ENCODE peak calls at places on chromosomes 11 and 22, in eight cellular contexts. H is uterus; U is aorta; C is coronary artery; T is CD4-positive, alpha-beta T cell; I is GM23248; B is CD4-positive, CD25-positive, alpha-beta regulatory T cell; M is neural progenitor cell. X is an unnamed sample.

GRCh38 chr11:4025248-4025956 is 69.2 kb upstream of the RRM1 start:
- DNase-seq in H (peak), I (peak), T (no peak), M (no peak), C (no peak), U (no peak), B (no peak), X (no peak)

GRCh38 chr22:25388866-25389540 is 169.6 kb downstream of the CRYBB2 start:
- DNase-seq in C (no peak), B (no peak), I (no peak), M (no peak), H (no peak), U (no peak), T (no peak), X (no peak)

GRCh38 chr11:44528581-44528980 is 36.9 kb upstream of the CD82 start:
- DNase-seq in I (no peak), T (no peak), H (no peak), U (no peak), B (no peak), M (no peak), C (no peak), X (no peak)

GRCh38 chr11:108199446-108200321 is 22.8 kb downstream of the NPAT start:
- DNase-seq in C (no peak), I (peak), H (no peak), U (no peak), M (no peak), B (no peak), T (no peak), X (peak)

GRCh38 chr11:78742430-78742829 is 167.8 kb upstream of the NARS2 start:
- DNase-seq in U (peak), C (no peak), I (peak), H (no peak), B (no peak), M (no peak), T (no peak), X (peak)

GRCh38 chr11:65109231-65110198 is 2.2 kb upstream of the TM7SF2 start:
- DNase-seq in T (no peak), H (peak), U (no peak), M (no peak), B (no peak), I (no peak), C (no peak), X (no peak)

GRCh38 chr11:73990727-73991126 is 8.1 kb upstream of the UCP2 start:
- DNase-seq in I (no peak), T (no peak), H (no peak), C (no peak), M (no peak), U (no peak), B (no peak), X (no peak)

GRCh38 chr22:20201837-20202392 is 51.1 kb upstream of the CCDC188 start:
- DNase-seq in M (no peak), T (no peak), I (no peak), H (no peak), B (no peak), U (no peak), C (no peak), X (no peak)

DNA sequence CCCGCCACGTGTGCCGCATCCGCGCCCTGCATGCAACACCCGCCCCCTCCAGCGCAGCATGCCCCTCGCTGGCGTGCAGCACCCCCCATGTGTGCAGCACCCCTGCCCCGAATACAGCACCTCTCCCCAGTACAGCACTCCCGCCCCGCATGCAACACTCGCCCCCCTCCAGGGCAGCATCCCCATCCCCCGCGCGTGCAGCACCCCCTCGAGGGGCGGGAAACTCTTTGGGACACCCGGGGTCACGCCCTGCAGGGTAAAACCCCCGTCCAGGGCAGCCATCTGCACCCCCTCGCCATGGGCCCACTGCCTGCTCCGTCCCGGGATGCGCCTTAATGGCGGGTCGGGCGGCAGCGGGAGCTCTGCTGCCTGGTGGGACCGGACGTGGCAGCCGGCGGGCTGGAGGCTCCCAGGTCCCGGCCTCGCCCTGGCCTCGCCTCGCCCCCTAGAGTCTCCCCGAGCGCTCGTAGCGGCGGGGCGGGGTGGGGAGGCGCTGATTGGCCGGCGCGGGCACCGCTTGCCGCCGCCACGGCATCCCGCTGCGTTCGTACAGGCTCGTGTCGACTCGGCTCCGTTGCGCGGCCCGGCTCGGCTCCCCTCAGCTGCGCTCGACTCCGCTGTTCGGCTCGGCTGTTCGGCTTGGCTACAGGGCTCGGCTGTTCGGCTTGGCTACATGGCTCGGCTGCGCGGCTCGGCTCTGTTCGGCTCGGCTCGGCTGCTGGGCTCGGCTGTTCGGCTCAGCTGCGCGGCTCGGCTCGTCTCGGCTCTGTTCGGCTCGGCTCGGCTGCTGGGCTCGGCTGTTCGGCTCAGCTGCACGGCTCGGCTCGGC is 417 bp upstream of the BRSK2 start:
- DNase-seq in I (peak), H (peak), U (peak), M (peak), T (peak), C (peak), B (peak), X (peak)
- H3K27ac ChIP-seq in I (no peak), H (peak), U (no peak), M (no peak), T (no peak), C (peak), B (no peak), X (no peak)

GRCh38 chr22:17629167-17629489 is 579 bp upstream of the ATP6V1E1 start:
- DNase-seq in I (peak), U (no peak), H (no peak), T (no peak), M (no peak), C (no peak), B (no peak), X (no peak)

GRCh38 chr22:17631076-17631565 is 2.6 kb upstream of the ATP6V1E1 start:
- DNase-seq in B (no peak), U (no peak), I (no peak), C (no peak), M (no peak), T (no peak), H (no peak), X (no peak)

GRCh38 chr22:17627961-17628303 is 617 bp downstream of the ATP6V1E1 start:
- DNase-seq in B (no peak), M (no peak), H (no peak), U (no peak), C (no peak), I (peak), T (no peak), X (no peak)

GRCh38 chr22:17628304-17629166 is at the start of gene ATP6V1E1:
- DNase-seq in B (peak), U (peak), I (peak), C (peak), T (peak), M (peak), H (peak), X (peak)

GRCh38 chr22:17629646-17630045 is 1.1 kb upstream of the ATP6V1E1 start:
- DNase-seq in U (no peak), C (no peak), H (no peak), T (no peak), B (no peak), I (no peak), M (no peak), X (no peak)
- H3K27ac ChIP-seq in U (no peak), C (no peak), H (peak), T (no peak), B (peak), I (no peak), M (no peak), X (peak)

DNA sequence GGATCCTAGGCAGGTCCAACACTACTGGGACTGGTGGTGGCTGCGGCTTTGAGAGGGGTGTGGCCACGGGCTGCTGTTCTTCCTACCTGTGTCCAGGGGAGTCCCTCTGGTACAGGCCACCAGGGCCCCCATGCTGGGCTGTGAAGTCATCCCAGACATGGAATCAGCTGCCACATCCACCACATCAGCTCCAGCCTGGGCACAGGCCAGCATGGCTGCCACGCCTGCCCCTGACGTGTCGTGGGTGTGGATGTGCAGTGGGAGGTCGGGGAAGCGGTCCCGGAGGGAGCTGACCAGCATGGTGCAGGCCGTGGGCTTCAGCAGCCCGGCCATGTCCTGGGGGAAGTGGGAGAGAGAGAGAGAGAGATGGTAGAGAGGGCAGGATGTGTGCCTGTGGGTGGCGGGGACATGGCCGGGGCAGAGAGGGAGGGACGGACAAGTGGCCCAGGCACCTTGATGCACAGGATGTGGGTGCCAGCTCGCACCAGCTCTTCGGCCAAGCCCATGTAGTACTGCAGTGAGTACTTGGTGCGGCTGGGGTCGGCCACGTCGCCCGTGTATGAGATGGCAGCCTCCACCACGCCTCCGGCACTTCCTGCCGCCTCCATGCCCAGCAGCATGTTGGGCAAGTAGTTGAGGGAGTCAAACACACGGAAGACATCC is 6.1 kb upstream of the LRFN4 start:
- DNase-seq in U (peak), H (peak), T (no peak), I (no peak), B (no peak), M (no peak), C (peak), X (no peak)
- H3K27ac ChIP-seq in U (no peak), H (no peak), T (no peak), I (no peak), B (no peak), M (no peak), C (no peak), X (no peak)

GRCh38 chr11:8019671-8020597 is 32.8 kb downstream of the EIF3F start:
- DNase-seq in H (peak), C (peak), U (no peak), B (no peak), I (peak), M (peak), T (no peak), X (no peak)
- H3K27ac ChIP-seq in H (peak), C (peak), U (no peak), B (no peak), I (no peak), M (no peak), T (no peak), X (no peak)

GRCh38 chr11:117099681-117100080 is 1.5 kb upstream of the SIK3 start:
- DNase-seq in I (peak), C (no peak), U (no peak), T (no peak), M (peak), H (no peak), B (no peak), X (no peak)
- H3K27ac ChIP-seq in I (peak), C (peak), U (no peak), T (no peak), M (no peak), H (peak), B (no peak), X (peak)

GRCh38 chr22:39698106-39698505 is 127.6 kb downstream of the CACNA1I start:
- DNase-seq in H (no peak), M (no peak), U (no peak), I (no peak), B (no peak), T (no peak), C (no peak), X (no peak)
- H3K27ac ChIP-seq in H (no peak), M (no peak), U (no peak), I (no peak), B (no peak), T (no peak), C (no peak), X (no peak)

GRCh38 chr11:46918087-46918751 is at the start of gene LRP4:
- DNase-seq in M (peak), I (peak), U (no peak), B (peak), H (peak), T (no peak), C (no peak), X (no peak)

GRCh38 chr11:46917109-46918086 is 952 bp downstream of the LRP4 start:
- DNase-seq in U (no peak), M (peak), H (no peak), T (no peak), B (no peak), I (peak), C (no peak), X (no peak)

GRCh38 chr11:46916251-46916650 is 2.1 kb downstream of the LRP4 start:
- DNase-seq in B (no peak), H (no peak), I (peak), T (no peak), M (no peak), C (no peak), U (no peak), X (no peak)

GRCh38 chr11:46914910-46915309 is 3.4 kb downstream of the LRP4 start:
- DNase-seq in C (no peak), U (no peak), M (no peak), T (no peak), B (no peak), H (no peak), I (no peak), X (no peak)

GRCh38 chr11:46916669-46917108 is 1.7 kb downstream of the LRP4 start:
- DNase-seq in I (peak), U (peak), T (no peak), C (no peak), B (no peak), M (peak), H (peak), X (no peak)
- H3K27ac ChIP-seq in I (peak), U (no peak), T (no peak), C (peak), B (no peak), M (no peak), H (peak), X (peak)

DNA sequence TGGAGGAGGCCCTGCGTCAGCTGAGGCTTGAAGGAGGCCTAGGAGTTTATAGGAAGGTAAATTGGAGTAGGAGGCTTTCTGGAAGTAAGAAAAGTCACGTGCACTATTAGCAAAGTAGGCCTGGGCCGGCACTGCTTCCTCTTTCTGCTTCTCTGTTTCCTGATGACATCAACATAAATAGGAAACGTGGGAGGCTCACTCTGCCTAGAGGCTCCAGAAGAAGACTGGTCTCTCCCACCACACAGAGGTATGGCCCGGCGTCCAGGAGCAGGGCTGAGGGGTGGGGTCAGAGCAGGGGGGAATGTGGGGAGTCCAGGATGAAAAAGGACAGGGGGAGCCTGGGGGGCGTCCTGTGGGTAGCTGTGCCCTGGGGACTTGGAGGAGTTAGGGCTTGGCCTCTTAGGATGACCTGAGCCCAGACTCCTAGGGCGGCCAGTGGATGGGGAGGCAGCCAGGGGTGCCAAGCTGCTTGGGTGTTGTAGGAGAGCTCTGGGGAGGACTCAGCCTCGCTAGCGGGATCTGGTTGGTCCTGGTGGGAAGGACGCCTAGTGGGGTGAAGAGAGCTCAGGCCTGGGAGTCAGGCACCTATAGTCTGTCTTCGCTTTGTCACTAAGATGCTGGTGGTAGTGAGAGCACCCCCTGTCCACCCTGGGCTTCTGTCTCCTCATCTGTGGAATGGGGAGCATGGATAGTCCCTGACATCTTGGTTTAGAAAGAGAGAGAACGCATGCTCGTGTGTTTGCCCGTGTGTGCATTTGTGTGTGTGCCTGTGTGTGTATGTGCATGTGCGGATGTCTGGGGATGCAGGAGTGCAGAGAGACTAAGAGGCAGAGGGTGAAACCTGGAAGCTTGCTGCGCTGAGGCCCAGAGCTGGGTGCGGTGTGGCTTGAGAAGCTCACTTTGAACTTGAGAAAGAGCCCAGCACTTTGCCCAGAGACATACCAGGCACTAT is at the start of gene CSF2RB:
- DNase-seq in M (no peak), H (no peak), B (no peak), U (peak), T (no peak), I (no peak), C (no peak), X (no peak)
- H3K27ac ChIP-seq in M (no peak), H (no peak), B (peak), U (no peak), T (no peak), I (no peak), C (peak), X (no peak)

DNA sequence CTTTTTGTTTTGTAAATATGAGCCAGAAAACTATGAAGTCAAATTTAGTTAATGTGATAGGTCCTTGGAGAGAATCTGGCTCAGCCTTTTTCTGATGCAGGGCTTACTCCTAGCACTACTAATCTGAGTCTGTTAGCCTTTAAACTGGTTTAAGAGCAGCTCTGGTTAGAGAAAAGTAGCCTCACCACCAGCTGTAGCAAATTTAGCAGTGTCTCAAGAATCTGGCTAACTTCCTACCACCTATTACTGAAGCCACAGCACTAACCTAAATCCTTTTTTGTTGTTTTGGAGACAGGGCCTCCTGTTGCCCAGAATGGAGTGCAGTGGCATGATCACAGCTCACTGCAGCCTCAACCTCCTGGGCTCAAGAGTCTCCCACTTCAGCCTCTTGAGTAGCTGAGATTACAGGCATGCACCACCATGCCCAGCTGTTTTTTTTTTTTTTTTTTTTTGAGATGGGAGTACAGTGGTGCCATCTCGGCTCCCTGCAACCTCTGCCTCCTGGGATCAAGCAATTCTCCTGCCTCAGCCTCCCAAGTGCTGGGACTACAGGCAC is 13.9 kb downstream of the RBM4B start:
- DNase-seq in B (no peak), H (no peak), T (no peak), M (no peak), C (no peak), I (no peak), U (no peak), X (no peak)
- H3K27ac ChIP-seq in B (no peak), H (no peak), T (no peak), M (peak), C (no peak), I (no peak), U (no peak), X (no peak)